ENCODE peak calls at places on chromosomes 16 and 17, in four cellular contexts. K is endothelial cell of umbilical vein, F is hepatocyte, B is neural progenitor cell. O is an unnamed sample.

GRCh38 chr16:22694887-22695382 is 119.0 kb upstream of the HS3ST2 start:
- DNase-seq in F (no peak), K (no peak), B (no peak), O (peak; percentile 99)

GRCh38 chr17:77811521-77811920 is 147.0 kb upstream of the TNRC6C start:
- DNase-seq in B (no peak), F (no peak), K (no peak), O (peak; percentile 74)

GRCh38 chr17:62705781-62706597 is 78.5 kb downstream of the MRC2 start:
- DNase-seq in B (peak; percentile 74), K (peak; percentile 57), F (no peak), O (no peak)

GRCh38 chr16:14356064-14356463 is 274.0 kb downstream of the PARN start:
- DNase-seq in B (no peak), F (no peak), K (no peak), O (no peak)

GRCh38 chr17:43875476-43876147 is 28.6 kb downstream of the CD300LG start:
- DNase-seq in K (no peak), B (no peak), F (no peak), O (peak; percentile 43)

GRCh38 chr17:15963670-15964110 is 18.8 kb downstream of the ADORA2B start:
- DNase-seq in B (no peak), F (no peak), K (peak; percentile 44), O (peak; percentile 29)

GRCh38 chr17:21286066-21286770 is 1.7 kb downstream of the MAP2K3 start:
- DNase-seq in F (peak; percentile 94), K (peak; percentile 94), B (peak; percentile 45), O (peak; percentile 99)

GRCh38 chr17:45227101-45227591 is 5.5 kb downstream of the FMNL1 start:
- DNase-seq in F (peak; percentile 4), B (no peak), K (no peak), O (peak; percentile 52)

GRCh38 chr16:8032406-8032805 is 557.9 kb downstream of the TMEM114 start:
- DNase-seq in F (no peak), B (no peak), K (no peak), O (no peak)

GRCh38 chr16:53726625-53727024 is 22.7 kb downstream of the FTO start:
- DNase-seq in B (peak; percentile 40), K (no peak), F (no peak), O (no peak)

GRCh38 chr16:51137097-51137496 is 14.0 kb downstream of the SALL1 start:
- DNase-seq in F (no peak), B (no peak), K (no peak), O (no peak)

GRCh38 chr17:48594412-48595106 is 980 bp upstream of the HOXB5 start:
- DNase-seq in B (no peak), F (no peak), K (no peak), O (no peak)

GRCh38 chr16:30741461-30741914 is 6.7 kb upstream of the PHKG2 start:
- DNase-seq in F (peak; percentile 81), K (peak; percentile 83), B (no peak), O (peak; percentile 91)

GRCh38 chr17:64202683-64203430 is 60.2 kb downstream of the TEX2 start:
- DNase-seq in K (no peak), F (no peak), B (peak; percentile 29), O (peak; percentile 90)

GRCh38 chr16:50386139-50386538 is 17.4 kb upstream of the BRD7 start:
- DNase-seq in B (no peak), F (no peak), K (no peak), O (no peak)

GRCh38 chr16:69619514-69619913 is 53.7 kb downstream of the NFAT5 start:
- DNase-seq in B (no peak), K (peak; percentile 90), F (no peak), O (no peak)

GRCh38 chr17:14303343-14304221 is 2.7 kb downstream of the HS3ST3B1 start:
- DNase-seq in F (no peak), K (no peak), B (peak; percentile 62), O (peak; percentile 49)

GRCh38 chr16:88976359-88977027 is 514 bp downstream of the CBFA2T3 start:
- DNase-seq in K (no peak), B (no peak), F (no peak), O (no peak)

GRCh38 chr16:27978876-27979275 is 84.6 kb downstream of the GSG1L start:
- DNase-seq in F (no peak), B (no peak), K (no peak), O (no peak)

GRCh38 chr16:74841904-74842303 is 67.3 kb upstream of the FA2H start:
- DNase-seq in K (no peak), B (no peak), F (no peak), O (no peak)

GRCh38 chr17:39923836-39924690 is 3.3 kb downstream of the ORMDL3 start:
- DNase-seq in K (peak; percentile 42), B (peak; percentile 51), F (peak; percentile 40), O (peak; percentile 67)

GRCh38 chr17:64683791-64684190 is 21.7 kb upstream of the SMURF2 start:
- DNase-seq in F (no peak), K (no peak), B (no peak), O (peak; percentile 46)

GRCh38 chr16:17351471-17352045 is 119.2 kb downstream of the XYLT1 start:
- DNase-seq in F (no peak), K (no peak), B (no peak), O (no peak)

GRCh38 chr17:68182940-68183551 is 64.8 kb upstream of the AMZ2 start:
- DNase-seq in B (no peak), K (no peak), F (no peak), O (no peak)

GRCh38 chr17:55731586-55732250 is 9.1 kb upstream of the TMEM100 start:
- DNase-seq in B (peak; percentile 20), F (no peak), K (no peak), O (peak; percentile 80)

GRCh38 chr16:84913315-84913714 is 93.5 kb downstream of the CRISPLD2 start:
- DNase-seq in K (no peak), F (no peak), B (no peak), O (no peak)

GRCh38 chr16:401468-402348 is at the start of gene DECR2:
- DNase-seq in F (peak; percentile 98), B (peak; percentile 98), K (peak; percentile 87), O (peak; percentile 97)
- H2AFZ ChIP-seq in F (peak within 1 kb of the TSS; percentile 78), B (peak within 1 kb of the TSS; percentile 48), K (peak within 1 kb of the TSS; percentile 67), O (peak within 1 kb of the TSS; percentile 69)

DNA sequence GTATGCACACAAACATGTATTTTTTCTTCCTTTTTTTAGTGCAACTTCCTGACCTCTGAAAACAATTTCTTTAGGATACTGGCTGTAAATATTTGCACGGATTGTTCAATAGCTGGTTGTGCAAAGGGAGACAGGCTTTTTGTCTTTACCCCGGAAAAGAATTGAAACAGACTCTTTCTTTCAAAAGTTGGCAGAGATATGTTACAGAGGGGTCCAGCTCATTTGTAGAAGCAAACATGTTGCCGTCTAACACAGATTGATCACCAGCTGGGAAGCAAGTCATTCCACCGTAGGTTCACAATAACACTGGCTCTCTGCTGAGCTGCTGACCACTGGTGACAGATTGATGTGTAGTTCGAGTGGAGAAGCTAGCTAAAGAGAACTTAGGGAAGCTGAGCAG is 130.9 kb downstream of the STX8 start:
- DNase-seq in B (no peak), F (no peak), K (peak; percentile 68), O (no peak)
- H4K20me1 ChIP-seq in B (no peaks in the 10 kb centered on the region), F (no peaks in the 10 kb centered on the region), K (no peaks in the 10 kb centered on the region), O (no peaks in the 10 kb centered on the region)

GRCh38 chr17:50891577-50891989 is 25.4 kb upstream of the TOB1 start:
- DNase-seq in B (no peak), F (no peak), K (no peak), O (no peak)
- H3K4me2 ChIP-seq in B (no peak overlapping the region), F (no peak overlapping the region), K (no peak overlapping the region), O (no peak overlapping the region)

DNA sequence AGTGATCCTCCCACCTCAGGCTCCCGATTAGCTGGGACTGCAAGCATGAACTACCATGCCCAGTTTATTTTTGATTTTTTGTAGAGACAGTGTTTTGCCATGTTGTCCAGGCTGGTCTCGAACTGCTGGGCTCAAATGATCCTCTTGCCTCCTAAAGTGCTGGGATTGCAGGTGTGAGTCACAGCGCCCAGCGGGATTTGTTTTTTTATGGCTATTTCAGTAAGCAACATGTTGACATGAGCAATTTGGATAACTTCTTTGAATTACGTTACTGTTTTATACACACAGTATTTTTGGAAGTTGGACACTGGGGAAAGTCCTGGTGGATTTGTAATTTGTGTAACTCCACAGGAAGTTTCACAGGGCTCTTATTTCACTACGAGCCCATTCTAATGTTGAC is 18.5 kb upstream of the RHOT1 start:
- DNase-seq in F (no peak), B (no peak), K (no peak), O (no peak)
- H2AFZ ChIP-seq in F (no peak overlapping the region), B (peak overlapping the region; percentile 70), K (no peak overlapping the region), O (no peak overlapping the region)

GRCh38 chr17:82243648-82244412 is 15.0 kb downstream of the SLC16A3 start:
- DNase-seq in B (no peak), F (no peak), K (no peak), O (no peak)

GRCh38 chr17:82241926-82242697 is 13.3 kb downstream of the SLC16A3 start:
- DNase-seq in B (no peak), F (no peak), K (no peak), O (no peak)

GRCh38 chr17:82242977-82243647 is 14.3 kb downstream of the SLC16A3 start:
- DNase-seq in F (peak; percentile 74), B (no peak), K (no peak), O (peak; percentile 89)

GRCh38 chr17:82241183-82241925 is 12.5 kb downstream of the SLC16A3 start:
- DNase-seq in F (no peak), B (no peak), K (peak; percentile 85), O (peak; percentile 88)

DNA sequence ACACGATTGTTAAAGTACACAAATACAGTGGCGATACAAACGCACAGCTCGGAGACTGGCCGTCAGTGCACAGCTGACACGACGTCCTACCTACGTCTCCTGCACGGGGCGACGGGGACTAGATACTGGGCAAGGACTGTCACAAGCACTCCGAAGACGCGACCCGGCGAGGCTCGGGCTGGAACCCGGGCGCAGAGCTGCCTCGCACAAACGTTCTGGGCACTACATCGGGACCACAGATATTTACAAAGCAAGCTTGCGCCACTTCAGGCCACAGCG is 13.8 kb downstream of the SLC16A3 start:
- DNase-seq in K (no peak), F (no peak), B (no peak), O (no peak)
- H4K20me1 ChIP-seq in K (peaks cover 2% of the 10 kb centered on the region), F (peaks cover 64% of the 10 kb centered on the region), B (peaks cover 97% of the 10 kb centered on the region), O (peaks cover 6% of the 10 kb centered on the region)

GRCh38 chr17:57519800-57520199 is 225.3 kb downstream of the CCDC182 start:
- DNase-seq in F (no peak), B (no peak), K (no peak), O (no peak)

GRCh38 chr17:57518587-57519118 is 226.4 kb downstream of the CCDC182 start:
- DNase-seq in F (peak; percentile 76), K (no peak), B (peak; percentile 44), O (no peak)

GRCh38 chr17:57517519-57518342 is 227.4 kb downstream of the CCDC182 start:
- DNase-seq in K (no peak), B (no peak), F (peak; percentile 56), O (no peak)

GRCh38 chr17:57517216-57517518 is 227.9 kb downstream of the CCDC182 start:
- DNase-seq in B (peak; percentile 31), F (no peak), K (no peak), O (no peak)

GRCh38 chr17:57519199-57519598 is 225.9 kb downstream of the CCDC182 start:
- DNase-seq in F (peak; percentile 54), K (no peak), B (no peak), O (peak; percentile 64)
- H3K4me2 ChIP-seq in F (peak overlapping the region; percentile 38), K (no peak overlapping the region), B (no peak overlapping the region), O (no peak overlapping the region)

GRCh38 chr17:75153854-75154194 is 488 bp downstream of the JPT1 start:
- DNase-seq in K (peak; percentile 29), B (no peak), F (peak; percentile 44), O (peak; percentile 51)
- H2AFZ ChIP-seq in K (no peak overlapping the region), B (no peak overlapping the region), F (no peak overlapping the region), O (peak overlapping the region; percentile 82)